ENCODE peak calls at places on chromosome 16, in seven cellular contexts. One of them, this sample, is unnamed.
A peak's percentile ranks its signal among the peaks of the same experiment; 100 is the strongest.

GRCh38 chr16:82814059-82814458 is 187.3 kb downstream of the CDH13 start:
- DNase-seq in amniotic stem cell: no peak
- DNase-seq in stimulated activated CD8-positive, alpha-beta memory T cell treated with anti-CD3 and anti-CD28 coated beads, Interleukin-4, amount 100 ng/mL, for 24 hours: no peak
- DNase-seq in Calu3: no peak
- DNase-seq in activated naive CD4-positive, alpha-beta T cell treated with anti-CD3 and anti-CD28 coated beads for 36 hours: no peak
- DNase-seq in NCI-H345: no peak
- DNase-seq in endothelial cell of umbilical vein: peak; percentile 46
- DNase-seq in this sample: no peak

GRCh38 chr16:48958681-48959080 is 323.0 kb downstream of the CBLN1 start:
- DNase-seq in endothelial cell of umbilical vein: no peak
- DNase-seq in activated naive CD4-positive, alpha-beta T cell treated with anti-CD3 and anti-CD28 coated beads for 36 hours: no peak
- DNase-seq in NCI-H345: no peak
- DNase-seq in stimulated activated CD8-positive, alpha-beta memory T cell treated with anti-CD3 and anti-CD28 coated beads, Interleukin-4, amount 100 ng/mL, for 24 hours: no peak
- DNase-seq in amniotic stem cell: no peak
- DNase-seq in Calu3: no peak
- DNase-seq in this sample: no peak

GRCh38 chr16:50275428-50276127 is 9.2 kb downstream of the ADCY7 start:
- DNase-seq in activated naive CD4-positive, alpha-beta T cell treated with anti-CD3 and anti-CD28 coated beads for 36 hours: no peak
- DNase-seq in Calu3: no peak
- DNase-seq in stimulated activated CD8-positive, alpha-beta memory T cell treated with anti-CD3 and anti-CD28 coated beads, Interleukin-4, amount 100 ng/mL, for 24 hours: no peak
- DNase-seq in amniotic stem cell: no peak
- DNase-seq in endothelial cell of umbilical vein: no peak
- DNase-seq in NCI-H345: no peak
- DNase-seq in this sample: no peak

GRCh38 chr16:23539984-23540816 is 16.9 kb downstream of the EARS2 start:
- DNase-seq in endothelial cell of umbilical vein: no peak
- DNase-seq in activated naive CD4-positive, alpha-beta T cell treated with anti-CD3 and anti-CD28 coated beads for 36 hours: no peak
- DNase-seq in NCI-H345: no peak
- DNase-seq in Calu3: no peak
- DNase-seq in stimulated activated CD8-positive, alpha-beta memory T cell treated with anti-CD3 and anti-CD28 coated beads, Interleukin-4, amount 100 ng/mL, for 24 hours: no peak
- DNase-seq in amniotic stem cell: no peak
- DNase-seq in this sample: no peak

GRCh38 chr16:59878479-59878878 is 1144.4 kb upstream of the GOT2 start:
- DNase-seq in activated naive CD4-positive, alpha-beta T cell treated with anti-CD3 and anti-CD28 coated beads for 36 hours: no peak
- DNase-seq in stimulated activated CD8-positive, alpha-beta memory T cell treated with anti-CD3 and anti-CD28 coated beads, Interleukin-4, amount 100 ng/mL, for 24 hours: no peak
- DNase-seq in NCI-H345: no peak
- DNase-seq in endothelial cell of umbilical vein: peak; percentile 44
- DNase-seq in Calu3: peak; percentile 74
- DNase-seq in amniotic stem cell: no peak
- DNase-seq in this sample: peak; percentile 90

GRCh38 chr16:28538733-28539596 is at the start of gene NUPR1:
- DNase-seq in endothelial cell of umbilical vein: peak; percentile 62
- DNase-seq in Calu3: no peak
- DNase-seq in activated naive CD4-positive, alpha-beta T cell treated with anti-CD3 and anti-CD28 coated beads for 36 hours: no peak
- DNase-seq in amniotic stem cell: peak; percentile 82
- DNase-seq in stimulated activated CD8-positive, alpha-beta memory T cell treated with anti-CD3 and anti-CD28 coated beads, Interleukin-4, amount 100 ng/mL, for 24 hours: no peak
- DNase-seq in NCI-H345: no peak
- DNase-seq in this sample: peak; percentile 65

GRCh38 chr16:17518441-17518840 is 47.7 kb upstream of the XYLT1 start:
- DNase-seq in stimulated activated CD8-positive, alpha-beta memory T cell treated with anti-CD3 and anti-CD28 coated beads, Interleukin-4, amount 100 ng/mL, for 24 hours: no peak
- DNase-seq in endothelial cell of umbilical vein: no peak
- DNase-seq in amniotic stem cell: peak; percentile 27
- DNase-seq in activated naive CD4-positive, alpha-beta T cell treated with anti-CD3 and anti-CD28 coated beads for 36 hours: no peak
- DNase-seq in Calu3: no peak
- DNase-seq in NCI-H345: no peak
- DNase-seq in this sample: no peak

GRCh38 chr16:75614247-75614897 is 8.7 kb downstream of the ADAT1 start:
- DNase-seq in stimulated activated CD8-positive, alpha-beta memory T cell treated with anti-CD3 and anti-CD28 coated beads, Interleukin-4, amount 100 ng/mL, for 24 hours: no peak
- DNase-seq in activated naive CD4-positive, alpha-beta T cell treated with anti-CD3 and anti-CD28 coated beads for 36 hours: no peak
- DNase-seq in NCI-H345: no peak
- DNase-seq in endothelial cell of umbilical vein: no peak
- DNase-seq in amniotic stem cell: no peak
- DNase-seq in Calu3: no peak
- DNase-seq in this sample: no peak

GRCh38 chr16:1634541-1634940 is 22.4 kb downstream of the CRAMP1 start:
- DNase-seq in NCI-H345: no peak
- DNase-seq in activated naive CD4-positive, alpha-beta T cell treated with anti-CD3 and anti-CD28 coated beads for 36 hours: no peak
- DNase-seq in amniotic stem cell: no peak
- DNase-seq in Calu3: no peak
- DNase-seq in stimulated activated CD8-positive, alpha-beta memory T cell treated with anti-CD3 and anti-CD28 coated beads, Interleukin-4, amount 100 ng/mL, for 24 hours: no peak
- DNase-seq in endothelial cell of umbilical vein: no peak
- DNase-seq in this sample: no peak

GRCh38 chr16:86786338-86786737 is 208.0 kb downstream of the FOXL1 start:
- DNase-seq in activated naive CD4-positive, alpha-beta T cell treated with anti-CD3 and anti-CD28 coated beads for 36 hours: no peak
- DNase-seq in amniotic stem cell: no peak
- DNase-seq in stimulated activated CD8-positive, alpha-beta memory T cell treated with anti-CD3 and anti-CD28 coated beads, Interleukin-4, amount 100 ng/mL, for 24 hours: no peak
- DNase-seq in endothelial cell of umbilical vein: no peak
- DNase-seq in Calu3: no peak
- DNase-seq in NCI-H345: no peak
- DNase-seq in this sample: no peak

GRCh38 chr16:81734632-81735434 is 44.3 kb upstream of the PLCG2 start:
- DNase-seq in activated naive CD4-positive, alpha-beta T cell treated with anti-CD3 and anti-CD28 coated beads for 36 hours: no peak
- DNase-seq in amniotic stem cell: no peak
- DNase-seq in Calu3: no peak
- DNase-seq in NCI-H345: no peak
- DNase-seq in stimulated activated CD8-positive, alpha-beta memory T cell treated with anti-CD3 and anti-CD28 coated beads, Interleukin-4, amount 100 ng/mL, for 24 hours: no peak
- DNase-seq in endothelial cell of umbilical vein: no peak
- DNase-seq in this sample: no peak

GRCh38 chr16:46916980-46917379 is 32.8 kb downstream of the GPT2 start:
- DNase-seq in NCI-H345: no peak
- DNase-seq in activated naive CD4-positive, alpha-beta T cell treated with anti-CD3 and anti-CD28 coated beads for 36 hours: no peak
- DNase-seq in endothelial cell of umbilical vein: no peak
- DNase-seq in Calu3: no peak
- DNase-seq in amniotic stem cell: no peak
- DNase-seq in stimulated activated CD8-positive, alpha-beta memory T cell treated with anti-CD3 and anti-CD28 coated beads, Interleukin-4, amount 100 ng/mL, for 24 hours: no peak
- DNase-seq in this sample: no peak

GRCh38 chr16:11452746-11453344 is 107.6 kb downstream of the RMI2 start:
- DNase-seq in stimulated activated CD8-positive, alpha-beta memory T cell treated with anti-CD3 and anti-CD28 coated beads, Interleukin-4, amount 100 ng/mL, for 24 hours: no peak
- DNase-seq in Calu3: no peak
- DNase-seq in NCI-H345: no peak
- DNase-seq in activated naive CD4-positive, alpha-beta T cell treated with anti-CD3 and anti-CD28 coated beads for 36 hours: no peak
- DNase-seq in amniotic stem cell: no peak
- DNase-seq in endothelial cell of umbilical vein: no peak
- DNase-seq in this sample: no peak

GRCh38 chr16:88798772-88799455 is 4.7 kb upstream of the CDT1 start:
- DNase-seq in stimulated activated CD8-positive, alpha-beta memory T cell treated with anti-CD3 and anti-CD28 coated beads, Interleukin-4, amount 100 ng/mL, for 24 hours: no peak
- DNase-seq in Calu3: no peak
- DNase-seq in amniotic stem cell: no peak
- DNase-seq in NCI-H345: no peak
- DNase-seq in endothelial cell of umbilical vein: no peak
- DNase-seq in activated naive CD4-positive, alpha-beta T cell treated with anti-CD3 and anti-CD28 coated beads for 36 hours: no peak
- DNase-seq in this sample: no peak

GRCh38 chr16:84888450-84888849 is 68.7 kb downstream of the CRISPLD2 start:
- DNase-seq in activated naive CD4-positive, alpha-beta T cell treated with anti-CD3 and anti-CD28 coated beads for 36 hours: no peak
- DNase-seq in Calu3: no peak
- DNase-seq in endothelial cell of umbilical vein: no peak
- DNase-seq in NCI-H345: no peak
- DNase-seq in amniotic stem cell: no peak
- DNase-seq in stimulated activated CD8-positive, alpha-beta memory T cell treated with anti-CD3 and anti-CD28 coated beads, Interleukin-4, amount 100 ng/mL, for 24 hours: no peak
- DNase-seq in this sample: no peak

GRCh38 chr16:77689971-77690370 is 32.3 kb upstream of the NUDT7 start:
- DNase-seq in endothelial cell of umbilical vein: no peak
- DNase-seq in activated naive CD4-positive, alpha-beta T cell treated with anti-CD3 and anti-CD28 coated beads for 36 hours: no peak
- DNase-seq in NCI-H345: no peak
- DNase-seq in stimulated activated CD8-positive, alpha-beta memory T cell treated with anti-CD3 and anti-CD28 coated beads, Interleukin-4, amount 100 ng/mL, for 24 hours: no peak
- DNase-seq in amniotic stem cell: no peak
- DNase-seq in Calu3: no peak
- DNase-seq in this sample: no peak

GRCh38 chr16:83143788-83144187 is 517.0 kb downstream of the CDH13 start:
- DNase-seq in Calu3: no peak
- DNase-seq in NCI-H345: no peak
- DNase-seq in stimulated activated CD8-positive, alpha-beta memory T cell treated with anti-CD3 and anti-CD28 coated beads, Interleukin-4, amount 100 ng/mL, for 24 hours: no peak
- DNase-seq in amniotic stem cell: no peak
- DNase-seq in activated naive CD4-positive, alpha-beta T cell treated with anti-CD3 and anti-CD28 coated beads for 36 hours: no peak
- DNase-seq in endothelial cell of umbilical vein: no peak
- DNase-seq in this sample: peak; percentile 59

GRCh38 chr16:31141489-31142108 is 6.1 kb upstream of the PRSS8 start:
- DNase-seq in Calu3: peak; percentile 43
- DNase-seq in activated naive CD4-positive, alpha-beta T cell treated with anti-CD3 and anti-CD28 coated beads for 36 hours: no peak
- DNase-seq in stimulated activated CD8-positive, alpha-beta memory T cell treated with anti-CD3 and anti-CD28 coated beads, Interleukin-4, amount 100 ng/mL, for 24 hours: no peak
- DNase-seq in NCI-H345: peak; percentile 54
- DNase-seq in endothelial cell of umbilical vein: no peak
- DNase-seq in amniotic stem cell: peak; percentile 68
- DNase-seq in this sample: no peak

GRCh38 chr16:81940781-81941560 is 70.3 kb downstream of the SDR42E1 start:
- DNase-seq in NCI-H345: peak; percentile 26
- DNase-seq in Calu3: peak; percentile 58
- DNase-seq in amniotic stem cell: no peak
- DNase-seq in endothelial cell of umbilical vein: peak; percentile 70
- DNase-seq in activated naive CD4-positive, alpha-beta T cell treated with anti-CD3 and anti-CD28 coated beads for 36 hours: no peak
- DNase-seq in stimulated activated CD8-positive, alpha-beta memory T cell treated with anti-CD3 and anti-CD28 coated beads, Interleukin-4, amount 100 ng/mL, for 24 hours: no peak
- DNase-seq in this sample: peak; percentile 27

GRCh38 chr16:77434365-77435239 is at the start of gene ADAMTS18:
- DNase-seq in endothelial cell of umbilical vein: peak; percentile 27
- DNase-seq in Calu3: no peak
- DNase-seq in activated naive CD4-positive, alpha-beta T cell treated with anti-CD3 and anti-CD28 coated beads for 36 hours: no peak
- DNase-seq in stimulated activated CD8-positive, alpha-beta memory T cell treated with anti-CD3 and anti-CD28 coated beads, Interleukin-4, amount 100 ng/mL, for 24 hours: no peak
- DNase-seq in amniotic stem cell: no peak
- DNase-seq in NCI-H345: peak; percentile 64
- DNase-seq in this sample: no peak

GRCh38 chr16:53695070-53695469 is 8.6 kb downstream of the RPGRIP1L start:
- DNase-seq in NCI-H345: no peak
- DNase-seq in endothelial cell of umbilical vein: no peak
- DNase-seq in stimulated activated CD8-positive, alpha-beta memory T cell treated with anti-CD3 and anti-CD28 coated beads, Interleukin-4, amount 100 ng/mL, for 24 hours: no peak
- DNase-seq in Calu3: no peak
- DNase-seq in amniotic stem cell: peak; percentile 12
- DNase-seq in activated naive CD4-positive, alpha-beta T cell treated with anti-CD3 and anti-CD28 coated beads for 36 hours: no peak
- DNase-seq in this sample: no peak

GRCh38 chr16:79607587-79607986 is 7.0 kb upstream of the MAF start:
- DNase-seq in NCI-H345: no peak
- DNase-seq in Calu3: no peak
- DNase-seq in stimulated activated CD8-positive, alpha-beta memory T cell treated with anti-CD3 and anti-CD28 coated beads, Interleukin-4, amount 100 ng/mL, for 24 hours: no peak
- DNase-seq in amniotic stem cell: no peak
- DNase-seq in activated naive CD4-positive, alpha-beta T cell treated with anti-CD3 and anti-CD28 coated beads for 36 hours: no peak
- DNase-seq in endothelial cell of umbilical vein: no peak
- DNase-seq in this sample: no peak

GRCh38 chr16:87534751-87535150 is 41.9 kb upstream of the ZCCHC14 start:
- DNase-seq in activated naive CD4-positive, alpha-beta T cell treated with anti-CD3 and anti-CD28 coated beads for 36 hours: no peak
- DNase-seq in stimulated activated CD8-positive, alpha-beta memory T cell treated with anti-CD3 and anti-CD28 coated beads, Interleukin-4, amount 100 ng/mL, for 24 hours: no peak
- DNase-seq in NCI-H345: no peak
- DNase-seq in endothelial cell of umbilical vein: no peak
- DNase-seq in Calu3: no peak
- DNase-seq in amniotic stem cell: no peak
- DNase-seq in this sample: no peak

GRCh38 chr16:30185141-30185682 is 1.8 kb downstream of the CORO1A start:
- DNase-seq in activated naive CD4-positive, alpha-beta T cell treated with anti-CD3 and anti-CD28 coated beads for 36 hours: no peak
- DNase-seq in stimulated activated CD8-positive, alpha-beta memory T cell treated with anti-CD3 and anti-CD28 coated beads, Interleukin-4, amount 100 ng/mL, for 24 hours: no peak
- DNase-seq in endothelial cell of umbilical vein: no peak
- DNase-seq in amniotic stem cell: no peak
- DNase-seq in NCI-H345: no peak
- DNase-seq in Calu3: no peak
- DNase-seq in this sample: no peak

GRCh38 chr16:89094252-89094901 is 725 bp downstream of the ACSF3 start:
- DNase-seq in stimulated activated CD8-positive, alpha-beta memory T cell treated with anti-CD3 and anti-CD28 coated beads, Interleukin-4, amount 100 ng/mL, for 24 hours: no peak
- DNase-seq in Calu3: peak; percentile 27
- DNase-seq in activated naive CD4-positive, alpha-beta T cell treated with anti-CD3 and anti-CD28 coated beads for 36 hours: peak; percentile 38
- DNase-seq in amniotic stem cell: no peak
- DNase-seq in endothelial cell of umbilical vein: peak; percentile 37
- DNase-seq in NCI-H345: no peak
- DNase-seq in this sample: no peak

GRCh38 chr16:66378739-66379570 is 12.5 kb downstream of the CDH5 start:
- DNase-seq in endothelial cell of umbilical vein: no peak
- DNase-seq in NCI-H345: no peak
- DNase-seq in activated naive CD4-positive, alpha-beta T cell treated with anti-CD3 and anti-CD28 coated beads for 36 hours: no peak
- DNase-seq in stimulated activated CD8-positive, alpha-beta memory T cell treated with anti-CD3 and anti-CD28 coated beads, Interleukin-4, amount 100 ng/mL, for 24 hours: no peak
- DNase-seq in Calu3: no peak
- DNase-seq in amniotic stem cell: no peak
- DNase-seq in this sample: no peak

GRCh38 chr16:15509593-15510520 is 75.5 kb downstream of the BMERB1 start:
- DNase-seq in stimulated activated CD8-positive, alpha-beta memory T cell treated with anti-CD3 and anti-CD28 coated beads, Interleukin-4, amount 100 ng/mL, for 24 hours: no peak
- DNase-seq in amniotic stem cell: no peak
- DNase-seq in endothelial cell of umbilical vein: no peak
- DNase-seq in Calu3: no peak
- DNase-seq in NCI-H345: no peak
- DNase-seq in activated naive CD4-positive, alpha-beta T cell treated with anti-CD3 and anti-CD28 coated beads for 36 hours: peak; percentile 6
- DNase-seq in this sample: no peak

GRCh38 chr16:23171234-23171948 is 11.2 kb upstream of the SCNN1G start:
- DNase-seq in amniotic stem cell: no peak
- DNase-seq in stimulated activated CD8-positive, alpha-beta memory T cell treated with anti-CD3 and anti-CD28 coated beads, Interleukin-4, amount 100 ng/mL, for 24 hours: no peak
- DNase-seq in endothelial cell of umbilical vein: no peak
- DNase-seq in Calu3: no peak
- DNase-seq in activated naive CD4-positive, alpha-beta T cell treated with anti-CD3 and anti-CD28 coated beads for 36 hours: no peak
- DNase-seq in NCI-H345: no peak
- DNase-seq in this sample: no peak

GRCh38 chr16:7746971-7747370 is 414.3 kb downstream of the RBFOX1 start:
- DNase-seq in activated naive CD4-positive, alpha-beta T cell treated with anti-CD3 and anti-CD28 coated beads for 36 hours: no peak
- DNase-seq in NCI-H345: no peak
- DNase-seq in amniotic stem cell: no peak
- DNase-seq in Calu3: no peak
- DNase-seq in endothelial cell of umbilical vein: no peak
- DNase-seq in stimulated activated CD8-positive, alpha-beta memory T cell treated with anti-CD3 and anti-CD28 coated beads, Interleukin-4, amount 100 ng/mL, for 24 hours: no peak
- DNase-seq in this sample: no peak

GRCh38 chr16:25148568-25149215 is 37.1 kb downstream of the LCMT1 start:
- DNase-seq in amniotic stem cell: no peak
- DNase-seq in endothelial cell of umbilical vein: no peak
- DNase-seq in NCI-H345: no peak
- DNase-seq in stimulated activated CD8-positive, alpha-beta memory T cell treated with anti-CD3 and anti-CD28 coated beads, Interleukin-4, amount 100 ng/mL, for 24 hours: no peak
- DNase-seq in Calu3: no peak
- DNase-seq in activated naive CD4-positive, alpha-beta T cell treated with anti-CD3 and anti-CD28 coated beads for 36 hours: no peak
- DNase-seq in this sample: no peak

GRCh38 chr16:64121473-64121872 is 1000.4 kb downstream of the CDH11 start:
- DNase-seq in endothelial cell of umbilical vein: no peak
- DNase-seq in amniotic stem cell: no peak
- DNase-seq in NCI-H345: no peak
- DNase-seq in Calu3: no peak
- DNase-seq in stimulated activated CD8-positive, alpha-beta memory T cell treated with anti-CD3 and anti-CD28 coated beads, Interleukin-4, amount 100 ng/mL, for 24 hours: no peak
- DNase-seq in activated naive CD4-positive, alpha-beta T cell treated with anti-CD3 and anti-CD28 coated beads for 36 hours: no peak
- DNase-seq in this sample: no peak

GRCh38 chr16:56625140-56625942 is at the start of gene MT1E:
- DNase-seq in endothelial cell of umbilical vein: peak; percentile 54
- DNase-seq in amniotic stem cell: no peak
- DNase-seq in NCI-H345: no peak
- DNase-seq in activated naive CD4-positive, alpha-beta T cell treated with anti-CD3 and anti-CD28 coated beads for 36 hours: peak; percentile 61
- DNase-seq in Calu3: no peak
- DNase-seq in stimulated activated CD8-positive, alpha-beta memory T cell treated with anti-CD3 and anti-CD28 coated beads, Interleukin-4, amount 100 ng/mL, for 24 hours: peak; percentile 56
- DNase-seq in this sample: peak; percentile 64

GRCh38 chr16:47834485-47835024 is 321.2 kb downstream of the ABCC12 start:
- DNase-seq in endothelial cell of umbilical vein: no peak
- DNase-seq in activated naive CD4-positive, alpha-beta T cell treated with anti-CD3 and anti-CD28 coated beads for 36 hours: no peak
- DNase-seq in stimulated activated CD8-positive, alpha-beta memory T cell treated with anti-CD3 and anti-CD28 coated beads, Interleukin-4, amount 100 ng/mL, for 24 hours: no peak
- DNase-seq in NCI-H345: no peak
- DNase-seq in amniotic stem cell: no peak
- DNase-seq in Calu3: no peak
- DNase-seq in this sample: no peak

GRCh38 chr16:27067138-27067537 is 411 bp downstream of the C16orf82 start:
- DNase-seq in activated naive CD4-positive, alpha-beta T cell treated with anti-CD3 and anti-CD28 coated beads for 36 hours: no peak
- DNase-seq in stimulated activated CD8-positive, alpha-beta memory T cell treated with anti-CD3 and anti-CD28 coated beads, Interleukin-4, amount 100 ng/mL, for 24 hours: no peak
- DNase-seq in amniotic stem cell: no peak
- DNase-seq in NCI-H345: no peak
- DNase-seq in Calu3: no peak
- DNase-seq in endothelial cell of umbilical vein: no peak
- DNase-seq in this sample: no peak